ENCODE peak calls at places on chromosomes 13 and 19, in eight cellular contexts. M, Q, B, I, J, L, E and C are unnamed samples.

GRCh38 chr19:28519950-28520861 is 692.7 kb downstream of the UQCRFS1 start:
- DNase-seq in M (no peak), Q (no peak), B (no peak), I (no peak), J (no peak), L (no peak), E (no peak), C (no peak)

GRCh38 chr13:113533441-113533840 is 42.9 kb upstream of the DCUN1D2 start:
- DNase-seq in M (no peak), Q (no peak), B (no peak), I (no peak), J (no peak), L (no peak), E (no peak), C (no peak)

GRCh38 chr13:101544979-101545378 is 92.5 kb downstream of the ITGBL1 start:
- DNase-seq in M (no peak), Q (no peak), B (no peak), I (no peak), J (no peak), L (no peak), E (no peak), C (no peak)

GRCh38 chr13:81596224-81596753 is 1255.4 kb upstream of the SPRY2 start:
- DNase-seq in M (no peak), Q (no peak), B (no peak), I (no peak), J (no peak), L (no peak), E (no peak), C (no peak)

GRCh38 chr13:113553541-113554332 is 30.8 kb upstream of the TFDP1 start:
- DNase-seq in M (no peak), Q (no peak), B (no peak), I (no peak), J (no peak), L (no peak), E (no peak), C (no peak)

GRCh38 chr19:571127-571974 is 1.0 kb upstream of the BSG start:
- DNase-seq in M (peak), Q (no peak), B (no peak), I (peak), J (no peak), L (no peak), E (peak), C (peak)

GRCh38 chr13:59890064-59890463 is 273.7 kb downstream of the DIAPH3 start:
- DNase-seq in M (no peak), Q (no peak), B (no peak), I (no peak), J (no peak), L (no peak), E (no peak), C (no peak)

GRCh38 chr13:93624371-93624777 is 397.8 kb downstream of the GPC6 start:
- DNase-seq in M (no peak), Q (no peak), B (no peak), I (no peak), J (no peak), L (no peak), E (no peak), C (no peak)

GRCh38 chr19:3479177-3479818 is 1.0 kb downstream of the SMIM24 start:
- DNase-seq in M (peak), Q (peak), B (peak), I (no peak), J (no peak), L (no peak), E (peak), C (peak)

GRCh38 chr19:4267101-4267900 is 11.8 kb upstream of the SHD start:
- DNase-seq in M (peak), Q (peak), B (peak), I (peak), J (peak), L (peak), E (peak), C (peak)

GRCh38 chr19:35342430-35342829 is 5.3 kb upstream of the FFAR1 start:
- DNase-seq in M (peak), Q (no peak), B (no peak), I (no peak), J (no peak), L (no peak), E (peak), C (no peak)

GRCh38 chr13:99421758-99422555 is 79.3 kb upstream of the TM9SF2 start:
- DNase-seq in M (no peak), Q (no peak), B (no peak), I (no peak), J (no peak), L (no peak), E (no peak), C (no peak)

GRCh38 chr13:64529874-64530485 is 2700.2 kb downstream of the PCDH9 start:
- DNase-seq in M (peak), Q (peak), B (peak), I (peak), J (no peak), L (peak), E (peak), C (peak)

GRCh38 chr19:4186087-4186993 is 3.9 kb downstream of the ANKRD24 start:
- DNase-seq in M (peak), Q (peak), B (peak), I (peak), J (no peak), L (peak), E (peak), C (peak)

GRCh38 chr19:58021541-58022282 is 12.1 kb upstream of the ZSCAN1 start:
- DNase-seq in M (peak), Q (no peak), B (peak), I (peak), J (no peak), L (peak), E (peak), C (peak)

GRCh38 chr13:113562085-113562749 is 22.3 kb upstream of the TFDP1 start:
- DNase-seq in M (peak), Q (no peak), B (peak), I (peak), J (no peak), L (peak), E (peak), C (no peak)

GRCh38 chr19:3803986-3804385 is 17.8 kb upstream of the MATK start:
- DNase-seq in M (no peak), Q (no peak), B (no peak), I (no peak), J (no peak), L (no peak), E (no peak), C (no peak)

GRCh38 chr13:81116461-81117282 is 775.7 kb upstream of the SPRY2 start:
- DNase-seq in M (no peak), Q (no peak), B (no peak), I (no peak), J (no peak), L (no peak), E (no peak), C (no peak)

GRCh38 chr19:16199275-16199932 is 1.7 kb downstream of the AP1M1 start:
- DNase-seq in M (no peak), Q (no peak), B (no peak), I (no peak), J (no peak), L (no peak), E (no peak), C (no peak)

GRCh38 chr13:59112375-59112774 is 1051.4 kb downstream of the DIAPH3 start:
- DNase-seq in M (no peak), Q (no peak), B (peak), I (no peak), J (peak), L (no peak), E (no peak), C (no peak)

GRCh38 chr13:30043631-30043925 is 193.2 kb upstream of the UBL3 start:
- DNase-seq in M (no peak), Q (no peak), B (no peak), I (no peak), J (no peak), L (no peak), E (no peak), C (no peak)

GRCh38 chr13:62512194-62513141 is 1096.8 kb upstream of the PCDH20 start:
- DNase-seq in M (peak), Q (peak), B (peak), I (peak), J (peak), L (peak), E (peak), C (peak)

GRCh38 chr19:49326165-49326704 is 1.2 kb upstream of the SLC6A16 start:
- DNase-seq in M (no peak), Q (no peak), B (no peak), I (no peak), J (no peak), L (no peak), E (no peak), C (no peak)

GRCh38 chr19:16886305-16886880 is 2.4 kb upstream of the F2RL3 start:
- DNase-seq in M (no peak), Q (no peak), B (no peak), I (peak), J (no peak), L (no peak), E (peak), C (no peak)

GRCh38 chr19:970695-971094 is 13.4 kb upstream of the WDR18 start:
- DNase-seq in M (peak), Q (no peak), B (peak), I (no peak), J (no peak), L (no peak), E (peak), C (no peak)

GRCh38 chr19:2618611-2619010 is 83.9 kb downstream of the GNG7 start:
- DNase-seq in M (no peak), Q (peak), B (no peak), I (no peak), J (no peak), L (no peak), E (no peak), C (no peak)

GRCh38 chr19:49889038-49889686 is 7.5 kb downstream of the IL4I1 start:
- DNase-seq in M (no peak), Q (no peak), B (no peak), I (no peak), J (no peak), L (no peak), E (peak), C (no peak)

GRCh38 chr13:106468207-106468606 is 67.3 kb downstream of the EFNB2 start:
- DNase-seq in M (no peak), Q (no peak), B (no peak), I (no peak), J (no peak), L (no peak), E (no peak), C (no peak)

GRCh38 chr19:45406165-45406956 is at the start of gene POLR1G:
- DNase-seq in M (peak), Q (peak), B (peak), I (peak), J (peak), L (peak), E (peak), C (peak)

GRCh38 chr19:45405435-45406164 is 731 bp upstream of the PPP1R13L start:
- DNase-seq in M (peak), Q (peak), B (peak), I (peak), J (peak), L (peak), E (peak), C (peak)

GRCh38 chr19:45408121-45408520 is 1.7 kb downstream of the POLR1G start:
- DNase-seq in M (no peak), Q (no peak), B (no peak), I (no peak), J (no peak), L (no peak), E (no peak), C (no peak)

GRCh38 chr19:45408830-45409593 is 2.6 kb downstream of the POLR1G start:
- DNase-seq in M (no peak), Q (no peak), B (no peak), I (no peak), J (no peak), L (no peak), E (no peak), C (no peak)

GRCh38 chr19:45406957-45407375 is 522 bp downstream of the POLR1G start:
- DNase-seq in M (no peak), Q (no peak), B (no peak), I (no peak), J (no peak), L (no peak), E (peak), C (no peak)
- TF ChIP-seq CTCF in M (no peak), Q (no peak), B (no peak), I (no peak), J (no peak), L (no peak), E (no peak), C (no peak)

DNA sequence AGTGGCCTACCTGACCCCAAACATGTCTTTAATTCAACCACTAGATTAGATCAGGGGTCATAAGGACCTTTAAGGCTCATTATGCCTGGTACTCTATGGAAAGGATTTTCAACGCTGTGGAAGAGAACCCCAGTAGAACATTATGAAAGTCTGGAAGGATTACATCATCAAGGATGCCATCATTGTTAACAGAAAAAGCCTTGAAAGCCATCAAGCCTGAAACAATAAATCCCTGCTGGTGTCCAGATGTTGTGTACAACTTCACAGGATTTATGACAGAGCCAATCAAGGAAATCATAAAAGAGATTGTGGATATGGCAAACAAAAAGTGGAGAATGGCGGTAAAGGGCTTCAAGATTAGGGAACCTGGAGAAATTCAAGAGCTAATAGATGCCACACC is 59.7 kb downstream of the NAA16 start:
- DNase-seq in M (no peak), Q (no peak), B (no peak), I (no peak), J (no peak), L (no peak), E (no peak), C (no peak)
- TF ChIP-seq REST in M (no peak), Q (no peak), B (no peak), I (no peak), J (no peak), L (no peak), E (no peak), C (no peak)

GRCh38 chr13:50531917-50532899 is 311.3 kb downstream of the DLEU7 start:
- DNase-seq in M (no peak), Q (peak), B (peak), I (no peak), J (no peak), L (no peak), E (no peak), C (no peak)
- TF ChIP-seq CTCF in M (peak), Q (peak), B (peak), I (peak), J (peak), L (peak), E (peak), C (no peak)

GRCh38 chr13:26300140-26300539 is 46.2 kb downstream of the CDK8 start:
- DNase-seq in M (no peak), Q (peak), B (no peak), I (no peak), J (no peak), L (no peak), E (peak), C (no peak)
- TF ChIP-seq REST in M (no peak), Q (no peak), B (no peak), I (no peak), J (no peak), L (no peak), E (no peak), C (no peak)

GRCh38 chr13:110523180-110523579 is 38.3 kb downstream of the RAB20 start:
- DNase-seq in M (no peak), Q (no peak), B (no peak), I (no peak), J (no peak), L (no peak), E (no peak), C (no peak)
- TF ChIP-seq CTCF in M (no peak), Q (no peak), B (no peak), I (no peak), J (no peak), L (no peak), E (no peak), C (no peak)

DNA sequence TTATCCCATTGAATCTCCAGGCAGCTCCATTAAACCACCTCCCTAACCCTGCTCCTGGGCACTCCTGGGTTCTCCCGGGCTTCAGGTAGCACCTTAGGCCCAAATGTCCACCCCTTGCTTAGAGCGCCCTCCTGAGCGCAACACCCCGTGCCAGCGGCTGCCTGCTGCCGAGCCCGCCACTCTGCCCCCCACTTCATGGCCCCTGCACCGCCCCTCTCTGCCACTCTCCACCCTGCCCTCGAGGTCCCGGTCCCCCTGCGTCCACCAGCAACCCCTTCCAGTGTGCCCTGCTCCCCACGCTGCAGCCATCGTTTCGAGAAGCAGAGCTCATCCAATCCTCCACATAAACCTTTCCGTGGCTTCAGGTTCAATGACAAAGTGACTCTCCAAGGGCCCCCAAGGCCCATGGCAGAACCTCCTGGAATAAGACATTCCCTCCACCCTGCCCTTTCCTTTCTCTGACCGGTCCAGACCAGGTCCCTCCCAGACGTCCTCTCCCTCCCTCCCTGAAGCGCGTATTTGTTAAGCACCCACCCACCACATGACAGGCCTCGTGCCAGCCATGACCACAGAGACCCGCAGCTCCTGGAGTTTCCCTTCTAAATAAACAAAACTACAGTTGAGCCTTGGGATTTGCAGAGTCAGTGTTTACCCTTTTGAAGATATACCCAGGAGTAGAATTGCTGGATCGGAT is 66.6 kb downstream of the ARHGEF18 start:
- DNase-seq in M (peak), Q (no peak), B (no peak), I (peak), J (no peak), L (no peak), E (no peak), C (no peak)
- TF ChIP-seq REST in M (no peak), Q (no peak), B (no peak), I (no peak), J (no peak), L (no peak), E (no peak), C (no peak)

DNA sequence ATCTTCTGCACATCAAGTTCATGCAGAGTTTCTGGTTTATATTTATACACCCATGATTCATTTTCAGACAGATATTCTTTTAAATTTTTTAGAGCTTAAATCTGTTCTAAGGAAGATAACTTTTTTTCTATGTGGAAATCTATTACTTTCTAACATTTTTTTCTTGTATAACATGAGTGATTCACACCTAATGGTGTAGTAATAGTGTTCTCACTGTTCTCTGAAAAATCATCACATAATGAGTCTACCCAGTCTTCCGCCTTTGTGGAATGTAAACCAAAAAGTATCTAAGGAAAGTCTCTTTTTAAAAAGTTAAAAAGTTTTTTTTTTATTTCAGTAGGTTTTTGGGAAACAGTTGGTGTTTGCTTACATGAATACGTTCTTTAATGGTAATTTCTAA is 70.8 kb downstream of the FNDC3A start:
- DNase-seq in M (no peak), Q (no peak), B (no peak), I (no peak), J (no peak), L (no peak), E (no peak), C (no peak)
- TF ChIP-seq CTCF in M (no peak), Q (no peak), B (no peak), I (no peak), J (no peak), L (no peak), E (no peak), C (no peak)

GRCh38 chr19:56084835-56085536 is 36.1 kb downstream of the ZNF787 start:
- DNase-seq in M (no peak), Q (no peak), B (peak), I (no peak), J (no peak), L (no peak), E (no peak), C (no peak)
- TF ChIP-seq REST in M (no peak), Q (no peak), B (no peak), I (no peak), J (peak), L (no peak), E (no peak), C (no peak)